ENCODE peak calls at places on chromosomes 4 and X, in five cellular contexts. One of them, this sample, is unnamed.
A peak's percentile ranks its signal among the peaks of the same experiment; 100 is the strongest.

GRCh38 chrX:23727206-23727605 is 15.9 kb downstream of the ACOT9 start:
- DNase-seq in HCT116: no peak
- DNase-seq in SK-N-SH: no peak
- DNase-seq in H1: no peak
- DNase-seq in GM12878: no peak
- DNase-seq in this sample: no peak

GRCh38 chr4:40316333-40316781 is 18.8 kb upstream of the CHRNA9 start:
- DNase-seq in GM12878: peak; percentile 74
- DNase-seq in H1: no peak
- DNase-seq in SK-N-SH: no peak
- DNase-seq in HCT116: no peak
- DNase-seq in this sample: no peak

GRCh38 chr4:185513489-185514181 is 21.7 kb downstream of the PDLIM3 start:
- DNase-seq in H1: no peak
- DNase-seq in SK-N-SH: no peak
- DNase-seq in GM12878: peak; percentile 2
- DNase-seq in HCT116: no peak
- DNase-seq in this sample: no peak

GRCh38 chr4:25970691-25971427 is 56.8 kb downstream of the SMIM20 start:
- DNase-seq in H1: no peak
- DNase-seq in SK-N-SH: no peak
- DNase-seq in HCT116: no peak
- DNase-seq in GM12878: no peak
- DNase-seq in this sample: no peak

GRCh38 chrX:70422886-70423336 is at the start of gene GDPD2:
- DNase-seq in SK-N-SH: peak; percentile 46
- DNase-seq in GM12878: no peak
- DNase-seq in HCT116: no peak
- DNase-seq in H1: peak; percentile 59
- DNase-seq in this sample: no peak

GRCh38 chr4:112075129-112075753 is 70.0 kb upstream of the FAM241A start:
- DNase-seq in HCT116: peak; percentile 67
- DNase-seq in H1: no peak
- DNase-seq in GM12878: no peak
- DNase-seq in SK-N-SH: peak; percentile 50
- DNase-seq in this sample: peak; percentile 53

GRCh38 chr4:3807861-3808521 is 41.8 kb downstream of the ADRA2C start:
- DNase-seq in GM12878: no peak
- DNase-seq in H1: no peak
- DNase-seq in HCT116: no peak
- DNase-seq in SK-N-SH: no peak
- DNase-seq in this sample: no peak

GRCh38 chr4:113673450-113673849 is 88.1 kb downstream of the CAMK2D start:
- DNase-seq in GM12878: no peak
- DNase-seq in HCT116: peak; percentile 19
- DNase-seq in H1: no peak
- DNase-seq in SK-N-SH: no peak
- DNase-seq in this sample: no peak

GRCh38 chr4:85127653-85128052 is 161.2 kb upstream of the WDFY3 start:
- DNase-seq in SK-N-SH: peak; percentile 77
- DNase-seq in HCT116: peak; percentile 47
- DNase-seq in GM12878: no peak
- DNase-seq in H1: peak; percentile 62
- DNase-seq in this sample: peak; percentile 53

GRCh38 chr4:26741491-26741871 is 119.2 kb upstream of the STIM2 start:
- DNase-seq in GM12878: no peak
- DNase-seq in HCT116: no peak
- DNase-seq in H1: no peak
- DNase-seq in SK-N-SH: no peak
- DNase-seq in this sample: no peak

GRCh38 chrX:129655547-129656248 is 942 bp upstream of the APLN start:
- DNase-seq in SK-N-SH: no peak
- DNase-seq in HCT116: no peak
- DNase-seq in GM12878: no peak
- DNase-seq in H1: no peak
- DNase-seq in this sample: no peak

GRCh38 chr4:110055014-110055768 is 142.5 kb downstream of the EGF start:
- DNase-seq in HCT116: no peak
- DNase-seq in GM12878: peak; percentile 80
- DNase-seq in SK-N-SH: no peak
- DNase-seq in H1: no peak
- DNase-seq in this sample: no peak

GRCh38 chr4:9703391-9703790 is 78.0 kb upstream of the DRD5 start:
- DNase-seq in H1: peak; percentile 94
- DNase-seq in GM12878: peak; percentile 5
- DNase-seq in HCT116: peak; percentile 52
- DNase-seq in SK-N-SH: peak; percentile 58
- DNase-seq in this sample: peak; percentile 73

GRCh38 chr4:90074322-90074886 is 52.8 kb upstream of the CCSER1 start:
- DNase-seq in SK-N-SH: no peak
- DNase-seq in H1: no peak
- DNase-seq in GM12878: no peak
- DNase-seq in HCT116: no peak
- DNase-seq in this sample: no peak

GRCh38 chr4:2142630-2143427 is 83.7 kb downstream of the NAT8L start:
- DNase-seq in SK-N-SH: no peak
- DNase-seq in HCT116: no peak
- DNase-seq in GM12878: no peak
- DNase-seq in H1: no peak
- DNase-seq in this sample: no peak

GRCh38 chrX:145843196-145843595 is 25.6 kb downstream of the SLITRK2 start:
- DNase-seq in H1: no peak
- DNase-seq in GM12878: no peak
- DNase-seq in SK-N-SH: no peak
- DNase-seq in HCT116: no peak
- DNase-seq in this sample: no peak

GRCh38 chr4:25795566-25796454 is 67.0 kb downstream of the SEL1L3 start:
- DNase-seq in SK-N-SH: no peak
- DNase-seq in H1: peak; percentile 58
- DNase-seq in HCT116: no peak
- DNase-seq in GM12878: no peak
- DNase-seq in this sample: no peak

GRCh38 chr4:145828802-145829485 is 109.7 kb downstream of the ZNF827 start:
- DNase-seq in GM12878: no peak
- DNase-seq in SK-N-SH: no peak
- DNase-seq in HCT116: no peak
- DNase-seq in H1: no peak
- DNase-seq in this sample: no peak

GRCh38 chr4:97691111-97691605 is 452.1 kb downstream of the STPG2 start:
- DNase-seq in GM12878: no peak
- DNase-seq in SK-N-SH: no peak
- DNase-seq in H1: no peak
- DNase-seq in HCT116: no peak
- DNase-seq in this sample: no peak

GRCh38 chrX:153595387-153595786 is 3.6 kb downstream of the CCNQ start:
- DNase-seq in HCT116: no peak
- DNase-seq in GM12878: no peak
- DNase-seq in SK-N-SH: no peak
- DNase-seq in H1: no peak
- DNase-seq in this sample: no peak

GRCh38 chr4:79820427-79820826 is 252.6 kb downstream of the ANTXR2 start:
- DNase-seq in SK-N-SH: no peak
- DNase-seq in GM12878: no peak
- DNase-seq in HCT116: peak; percentile 0
- DNase-seq in H1: no peak
- DNase-seq in this sample: no peak

GRCh38 chrX:18996536-18996935 is 12.6 kb upstream of the PHKA2 start:
- DNase-seq in SK-N-SH: no peak
- DNase-seq in HCT116: no peak
- DNase-seq in H1: no peak
- DNase-seq in GM12878: no peak
- DNase-seq in this sample: no peak

GRCh38 chr4:72974694-72975487 is 94.6 kb downstream of the COX18 start:
- DNase-seq in GM12878: no peak
- DNase-seq in SK-N-SH: no peak
- DNase-seq in H1: no peak
- DNase-seq in HCT116: no peak
- DNase-seq in this sample: no peak

GRCh38 chr4:123562994-123563745 is 166.6 kb downstream of the SPRY1 start:
- DNase-seq in SK-N-SH: no peak
- DNase-seq in HCT116: no peak
- DNase-seq in H1: no peak
- DNase-seq in GM12878: no peak
- DNase-seq in this sample: no peak

GRCh38 chr4:31185014-31185585 is 464.9 kb downstream of the PCDH7 start:
- DNase-seq in GM12878: no peak
- DNase-seq in HCT116: no peak
- DNase-seq in SK-N-SH: no peak
- DNase-seq in H1: no peak
- DNase-seq in this sample: no peak

GRCh38 chrX:74325130-74326059 is 21.4 kb downstream of the ZCCHC13 start:
- DNase-seq in GM12878: no peak
- DNase-seq in SK-N-SH: peak; percentile 55
- DNase-seq in HCT116: no peak
- DNase-seq in H1: peak; percentile 57
- DNase-seq in this sample: peak; percentile 18

GRCh38 chr4:92303621-92304027 is at the start of gene GRID2:
- DNase-seq in SK-N-SH: peak; percentile 73
- DNase-seq in H1: peak; percentile 80
- DNase-seq in HCT116: peak; percentile 7
- DNase-seq in GM12878: no peak
- DNase-seq in this sample: no peak

GRCh38 chr4:42361475-42361874 is 35.8 kb upstream of the SHISA3 start:
- DNase-seq in HCT116: no peak
- DNase-seq in GM12878: no peak
- DNase-seq in SK-N-SH: no peak
- DNase-seq in H1: no peak
- DNase-seq in this sample: no peak

DNA sequence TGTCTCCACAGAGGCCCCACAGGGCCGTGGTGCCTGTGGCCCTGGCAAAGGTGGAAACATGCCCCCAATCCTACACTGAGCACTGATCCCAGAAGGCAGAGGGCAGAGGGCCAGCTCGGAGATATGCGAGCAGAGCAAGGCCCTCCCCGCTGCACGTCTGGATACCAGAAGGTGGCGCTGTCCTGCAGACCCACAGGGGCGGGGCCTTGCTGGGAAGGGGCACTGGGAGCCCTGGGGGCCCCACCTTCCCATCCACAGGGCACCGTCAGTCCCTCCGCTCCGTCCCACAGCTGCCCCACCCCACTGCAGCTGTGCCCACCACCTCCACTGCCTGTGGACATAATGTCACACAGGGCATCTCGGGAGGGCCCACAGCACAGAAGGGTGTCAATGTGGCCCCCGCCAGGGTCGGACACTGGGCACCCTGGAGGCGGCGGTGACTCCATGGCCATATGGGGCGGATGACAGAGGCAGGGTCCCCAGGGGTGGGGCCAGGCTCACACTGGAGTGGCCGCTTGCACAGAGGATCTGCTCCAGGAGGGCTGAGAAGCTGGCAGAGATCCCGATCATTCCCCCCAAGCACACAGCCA is 4.9 kb downstream of the SLC49A3 start:
- DNase-seq in H1: peak; percentile 91
- DNase-seq in GM12878: no peak
- DNase-seq in HCT116: peak; percentile 51
- DNase-seq in SK-N-SH: peak; percentile 90
- DNase-seq in this sample: peak; percentile 83
- TF ChIP-seq YY1 in H1: no peak
- TF ChIP-seq YY1 in GM12878: peak; percentile 26
- TF ChIP-seq YY1 in HCT116: no peak
- TF ChIP-seq YY1 in SK-N-SH: no peak
- TF ChIP-seq YY1 in this sample: no peak

GRCh38 chrX:112147206-112147605 is 64.6 kb upstream of the TRPC5 start:
- DNase-seq in GM12878: no peak
- DNase-seq in H1: peak; percentile 45
- DNase-seq in SK-N-SH: peak; percentile 26
- DNase-seq in HCT116: no peak
- DNase-seq in this sample: peak; percentile 7
- TF ChIP-seq YY1 in GM12878: no peak
- TF ChIP-seq YY1 in H1: no peak
- TF ChIP-seq YY1 in SK-N-SH: no peak
- TF ChIP-seq YY1 in HCT116: no peak
- TF ChIP-seq YY1 in this sample: no peak

GRCh38 chr4:140579278-140579677 is 10.5 kb upstream of the UCP1 start:
- DNase-seq in SK-N-SH: peak; percentile 70
- DNase-seq in H1: no peak
- DNase-seq in GM12878: no peak
- DNase-seq in HCT116: no peak
- DNase-seq in this sample: no peak
- TF ChIP-seq YY1 in SK-N-SH: no peak
- TF ChIP-seq YY1 in H1: no peak
- TF ChIP-seq YY1 in GM12878: no peak
- TF ChIP-seq YY1 in HCT116: no peak
- TF ChIP-seq YY1 in this sample: no peak

GRCh38 chrX:65643046-65643785 is 24.2 kb upstream of the MSN start:
- DNase-seq in SK-N-SH: no peak
- DNase-seq in H1: no peak
- DNase-seq in GM12878: no peak
- DNase-seq in HCT116: no peak
- DNase-seq in this sample: no peak
- TF ChIP-seq YY1 in SK-N-SH: no peak
- TF ChIP-seq YY1 in H1: no peak
- TF ChIP-seq YY1 in GM12878: no peak
- TF ChIP-seq YY1 in HCT116: no peak
- TF ChIP-seq YY1 in this sample: no peak

DNA sequence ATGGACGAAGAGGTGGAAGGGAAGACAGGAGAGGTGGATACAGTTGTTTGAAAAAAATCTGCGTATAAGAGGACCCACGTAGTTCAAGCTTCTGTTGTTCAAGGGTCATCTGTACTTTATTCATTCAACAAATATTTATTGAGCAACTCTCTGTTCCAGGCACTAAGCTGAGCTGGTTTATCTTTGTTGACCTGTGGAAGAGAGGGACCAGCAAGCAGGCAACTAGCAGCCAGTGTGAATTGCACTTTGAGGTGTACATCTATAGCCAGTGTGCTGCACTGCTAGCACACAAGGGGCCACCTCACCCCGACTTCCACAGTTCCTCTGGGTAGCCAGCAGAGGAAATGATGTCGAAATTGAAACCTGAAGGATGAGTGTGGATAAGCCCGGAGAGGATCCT is 191.4 kb downstream of the SOWAHB start:
- DNase-seq in SK-N-SH: no peak
- DNase-seq in H1: no peak
- DNase-seq in GM12878: no peak
- DNase-seq in HCT116: no peak
- DNase-seq in this sample: no peak
- TF ChIP-seq YY1 in SK-N-SH: no peak
- TF ChIP-seq YY1 in H1: no peak
- TF ChIP-seq YY1 in GM12878: no peak
- TF ChIP-seq YY1 in HCT116: no peak
- TF ChIP-seq YY1 in this sample: no peak

DNA sequence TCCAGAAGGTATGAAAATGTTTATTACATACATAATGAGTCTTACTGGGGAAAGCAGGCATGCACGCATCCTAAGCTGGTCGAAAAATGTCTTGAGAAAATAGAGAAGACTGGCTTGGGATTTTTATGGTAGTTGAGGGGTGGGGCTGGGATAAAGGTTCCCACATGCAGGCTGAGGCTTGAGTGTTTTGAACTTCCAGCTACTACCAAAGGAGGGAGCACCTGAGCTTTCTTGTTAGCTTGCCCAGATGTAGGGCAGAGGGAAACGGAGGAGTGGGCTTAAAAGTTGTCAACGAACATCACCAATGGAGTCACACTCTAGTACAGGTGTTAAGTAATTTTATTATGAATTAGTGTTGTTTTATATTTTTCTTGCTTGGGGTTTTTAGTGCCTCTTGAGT is 39.6 kb upstream of the SRPX start:
- DNase-seq in SK-N-SH: peak; percentile 44
- DNase-seq in GM12878: no peak
- DNase-seq in HCT116: peak; percentile 23
- DNase-seq in H1: peak; percentile 43
- DNase-seq in this sample: peak; percentile 31
- TF ChIP-seq YY1 in SK-N-SH: no peak
- TF ChIP-seq YY1 in GM12878: no peak
- TF ChIP-seq YY1 in HCT116: no peak
- TF ChIP-seq YY1 in H1: no peak
- TF ChIP-seq YY1 in this sample: no peak

GRCh38 chr4:620851-621261 is 4.5 kb upstream of the PDE6B start:
- DNase-seq in HCT116: no peak
- DNase-seq in H1: peak; percentile 19
- DNase-seq in SK-N-SH: no peak
- DNase-seq in GM12878: no peak
- DNase-seq in this sample: no peak
- TF ChIP-seq YY1 in HCT116: no peak
- TF ChIP-seq YY1 in H1: no peak
- TF ChIP-seq YY1 in SK-N-SH: no peak
- TF ChIP-seq YY1 in GM12878: no peak
- TF ChIP-seq YY1 in this sample: no peak

This sample was measured in K562.